ENCODE peak calls at places on chromosomes 5 and 9, in ten cellular contexts. H, Y, F, O, W, N, Q, Z, A and U are unnamed samples.

GRCh38 chr9:134377976-134378375 is 51.7 kb downstream of the RXRA start:
- DNase-seq in O (peak; percentile 73), Q (peak; percentile 90), A (no peak), F (no peak), H (no peak), Z (no peak), Y (no peak), W (no peak), N (no peak), U (no peak)

GRCh38 chr9:91948423-91949292 is 1.4 kb downstream of the ROR2 start:
- DNase-seq in N (no peak), F (peak; percentile 34), A (no peak), O (peak; percentile 24), W (no peak), Q (peak; percentile 35), Y (no peak), Z (peak; percentile 75), H (no peak), U (peak; percentile 77)

GRCh38 chr5:148482697-148483462 is 99.1 kb downstream of the FBXO38 start:
- DNase-seq in F (no peak), Z (peak; percentile 67), O (no peak), Q (peak; percentile 34), N (no peak), W (peak; percentile 40), A (no peak), H (peak; percentile 25), Y (peak; percentile 56), U (peak; percentile 88)

GRCh38 chr5:169169786-169170185 is 131.2 kb downstream of the SLIT3 start:
- DNase-seq in Q (no peak), A (no peak), F (no peak), H (no peak), W (no peak), N (no peak), Y (no peak), Z (no peak), O (no peak), U (no peak)

GRCh38 chr9:112408819-112409218 is 28.9 kb downstream of the HSDL2 start:
- DNase-seq in W (no peak), Q (no peak), O (no peak), Y (no peak), F (no peak), A (no peak), N (no peak), H (no peak), Z (no peak), U (no peak)

GRCh38 chr9:81771606-81772005 is 82.3 kb upstream of the TLE1 start:
- DNase-seq in Q (no peak), A (no peak), N (no peak), F (no peak), Z (peak; percentile 31), H (no peak), W (peak; percentile 63), Y (peak; percentile 84), O (no peak), U (no peak)

GRCh38 chr9:81517954-81518353 is 171.4 kb downstream of the TLE1 start:
- DNase-seq in W (no peak), H (no peak), O (no peak), Y (no peak), Q (no peak), N (no peak), A (no peak), Z (no peak), F (peak; percentile 39), U (no peak)

GRCh38 chr9:93601666-93602065 is 25.3 kb downstream of the PHF2 start:
- DNase-seq in Y (no peak), Q (no peak), W (no peak), N (no peak), F (no peak), Z (no peak), H (no peak), A (no peak), O (no peak), U (no peak)

GRCh38 chr5:173459225-173459624 is 131.0 kb upstream of the STC2 start:
- DNase-seq in Q (no peak), W (no peak), N (no peak), Z (no peak), A (no peak), O (no peak), Y (no peak), H (no peak), F (no peak), U (no peak)

GRCh38 chr5:39100851-39101396 is 26.7 kb upstream of the RICTOR start:
- DNase-seq in F (no peak), Q (no peak), Z (peak; percentile 74), Y (peak; percentile 60), A (no peak), O (no peak), W (peak; percentile 92), N (no peak), H (no peak), U (no peak)

GRCh38 chr5:1294839-1295649 is at the start of gene TERT:
- DNase-seq in F (no peak), N (no peak), H (peak; percentile 53), Y (no peak), Q (no peak), Z (no peak), A (peak; percentile 51), W (no peak), O (no peak), U (peak; percentile 88)

GRCh38 chr5:93582677-93583524 is at the start of gene NR2F1:
- DNase-seq in W (peak; percentile 99), Q (peak; percentile 93), O (no peak), Z (peak; percentile 85), N (no peak), A (no peak), H (no peak), F (peak; percentile 90), Y (no peak), U (peak; percentile 61)

GRCh38 chr5:14270212-14270702 is 127.1 kb downstream of the TRIO start:
- DNase-seq in Q (peak; percentile 35), A (no peak), Z (peak; percentile 77), W (peak; percentile 73), N (no peak), Y (peak; percentile 60), H (no peak), O (no peak), F (peak; percentile 84), U (peak; percentile 38)

GRCh38 chr5:127957183-127957582 is 126.4 kb upstream of the SLC12A2 start:
- DNase-seq in H (no peak), Q (peak; percentile 47), O (no peak), W (peak; percentile 74), N (no peak), A (no peak), Z (peak; percentile 45), F (no peak), Y (no peak), U (no peak)

GRCh38 chr9:70110194-70111041 is 66.8 kb downstream of the MAMDC2 start:
- DNase-seq in H (no peak), Z (no peak), Q (no peak), W (peak; percentile 73), F (peak; percentile 71), N (no peak), A (no peak), O (no peak), Y (no peak), U (no peak)